ENCODE peak calls at places on chromosome 14, in eight cellular contexts. One of them, this sample, is unnamed.

GRCh38 chr14:71675902-71676291 is 256.3 kb upstream of the RGS6 start:
- DNase-seq in K562: no peak
- DNase-seq in neuronal stem cell: no peak
- DNase-seq in naive thymus-derived CD4-positive, alpha-beta T cell: no peak
- DNase-seq in HepG2: no peak
- DNase-seq in transverse colon: no peak
- DNase-seq in osteoblast: no peak
- DNase-seq in right atrium auricular region: no peak
- DNase-seq in this sample: no peak

GRCh38 chr14:59997496-59997895 is 77.6 kb downstream of the LRRC9 start:
- DNase-seq in transverse colon: no peak
- DNase-seq in naive thymus-derived CD4-positive, alpha-beta T cell: no peak
- DNase-seq in osteoblast: peak; percentile 19
- DNase-seq in neuronal stem cell: no peak
- DNase-seq in HepG2: no peak
- DNase-seq in right atrium auricular region: no peak
- DNase-seq in K562: no peak
- DNase-seq in this sample: no peak

GRCh38 chr14:101717663-101718490 is 43.6 kb upstream of the PPP2R5C start:
- DNase-seq in osteoblast: peak; percentile 50
- DNase-seq in naive thymus-derived CD4-positive, alpha-beta T cell: no peak
- DNase-seq in right atrium auricular region: peak; percentile 32
- DNase-seq in neuronal stem cell: no peak
- DNase-seq in K562: peak; percentile 3
- DNase-seq in transverse colon: no peak
- DNase-seq in HepG2: no peak
- DNase-seq in this sample: no peak

GRCh38 chr14:22650960-22651521 is 6.9 kb upstream of the OR6J1 start:
- DNase-seq in naive thymus-derived CD4-positive, alpha-beta T cell: no peak
- DNase-seq in K562: no peak
- DNase-seq in right atrium auricular region: no peak
- DNase-seq in transverse colon: no peak
- DNase-seq in neuronal stem cell: no peak
- DNase-seq in osteoblast: no peak
- DNase-seq in HepG2: no peak
- DNase-seq in this sample: no peak

GRCh38 chr14:61033851-61034250 is 52.8 kb downstream of the SLC38A6 start:
- DNase-seq in right atrium auricular region: no peak
- DNase-seq in osteoblast: no peak
- DNase-seq in transverse colon: no peak
- DNase-seq in naive thymus-derived CD4-positive, alpha-beta T cell: no peak
- DNase-seq in K562: no peak
- DNase-seq in HepG2: no peak
- DNase-seq in neuronal stem cell: no peak
- DNase-seq in this sample: no peak

GRCh38 chr14:53187921-53188463 is 34.9 kb upstream of the DDHD1 start:
- DNase-seq in naive thymus-derived CD4-positive, alpha-beta T cell: no peak
- DNase-seq in osteoblast: peak; percentile 6
- DNase-seq in K562: no peak
- DNase-seq in right atrium auricular region: no peak
- DNase-seq in transverse colon: no peak
- DNase-seq in HepG2: no peak
- DNase-seq in neuronal stem cell: no peak
- DNase-seq in this sample: no peak

GRCh38 chr14:83019744-83020414 is 1486.2 kb upstream of the SEL1L start:
- DNase-seq in right atrium auricular region: no peak
- DNase-seq in transverse colon: no peak
- DNase-seq in neuronal stem cell: no peak
- DNase-seq in HepG2: no peak
- DNase-seq in naive thymus-derived CD4-positive, alpha-beta T cell: no peak
- DNase-seq in K562: no peak
- DNase-seq in osteoblast: no peak
- DNase-seq in this sample: no peak

GRCh38 chr14:103803661-103804060 is 43.7 kb downstream of the PPP1R13B start:
- DNase-seq in osteoblast: peak; percentile 80
- DNase-seq in HepG2: no peak
- DNase-seq in neuronal stem cell: no peak
- DNase-seq in transverse colon: no peak
- DNase-seq in right atrium auricular region: no peak
- DNase-seq in naive thymus-derived CD4-positive, alpha-beta T cell: no peak
- DNase-seq in K562: no peak
- DNase-seq in this sample: no peak

GRCh38 chr14:92890830-92891598 is 31.9 kb upstream of the CHGA start:
- DNase-seq in neuronal stem cell: no peak
- DNase-seq in HepG2: no peak
- DNase-seq in naive thymus-derived CD4-positive, alpha-beta T cell: no peak
- DNase-seq in K562: no peak
- DNase-seq in right atrium auricular region: no peak
- DNase-seq in osteoblast: no peak
- DNase-seq in transverse colon: no peak
- DNase-seq in this sample: no peak

GRCh38 chr14:35789651-35790050 is 19.4 kb downstream of the RALGAPA1 start:
- DNase-seq in osteoblast: no peak
- DNase-seq in right atrium auricular region: no peak
- DNase-seq in neuronal stem cell: no peak
- DNase-seq in HepG2: no peak
- DNase-seq in K562: no peak
- DNase-seq in transverse colon: no peak
- DNase-seq in naive thymus-derived CD4-positive, alpha-beta T cell: no peak
- DNase-seq in this sample: no peak

GRCh38 chr14:105026789-105027563 is 6.1 kb upstream of the CDCA4 start:
- DNase-seq in transverse colon: no peak
- DNase-seq in HepG2: no peak
- DNase-seq in K562: no peak
- DNase-seq in right atrium auricular region: no peak
- DNase-seq in naive thymus-derived CD4-positive, alpha-beta T cell: no peak
- DNase-seq in osteoblast: peak; percentile 72
- DNase-seq in neuronal stem cell: no peak
- DNase-seq in this sample: no peak

GRCh38 chr14:34237677-34238076 is 224.4 kb downstream of the SPTSSA start:
- DNase-seq in HepG2: peak; percentile 47
- DNase-seq in right atrium auricular region: no peak
- DNase-seq in K562: no peak
- DNase-seq in naive thymus-derived CD4-positive, alpha-beta T cell: no peak
- DNase-seq in neuronal stem cell: no peak
- DNase-seq in osteoblast: no peak
- DNase-seq in transverse colon: no peak
- DNase-seq in this sample: no peak

GRCh38 chr14:51828017-51828797 is 32.2 kb upstream of the GNG2 start:
- DNase-seq in neuronal stem cell: no peak
- DNase-seq in K562: no peak
- DNase-seq in naive thymus-derived CD4-positive, alpha-beta T cell: no peak
- DNase-seq in transverse colon: peak; percentile 34
- DNase-seq in osteoblast: peak; percentile 73
- DNase-seq in right atrium auricular region: no peak
- DNase-seq in HepG2: no peak
- DNase-seq in this sample: peak; percentile 64

GRCh38 chr14:102316048-102316745 is 3.3 kb upstream of the ZNF839 start:
- DNase-seq in naive thymus-derived CD4-positive, alpha-beta T cell: no peak
- DNase-seq in osteoblast: no peak
- DNase-seq in right atrium auricular region: no peak
- DNase-seq in HepG2: peak; percentile 44
- DNase-seq in transverse colon: peak; percentile 39
- DNase-seq in neuronal stem cell: no peak
- DNase-seq in K562: no peak
- DNase-seq in this sample: no peak

GRCh38 chr14:102363182-102363952 is 626 bp downstream of the TECPR2 start:
- DNase-seq in neuronal stem cell: peak; percentile 2
- DNase-seq in transverse colon: peak; percentile 40
- DNase-seq in HepG2: no peak
- DNase-seq in naive thymus-derived CD4-positive, alpha-beta T cell: no peak
- DNase-seq in osteoblast: peak; percentile 72
- DNase-seq in right atrium auricular region: peak; percentile 76
- DNase-seq in K562: peak; percentile 58
- DNase-seq in this sample: peak; percentile 2

GRCh38 chr14:102594514-102595175 is 2.2 kb downstream of the RCOR1 start:
- DNase-seq in right atrium auricular region: peak; percentile 73
- DNase-seq in transverse colon: peak; percentile 85
- DNase-seq in neuronal stem cell: no peak
- DNase-seq in naive thymus-derived CD4-positive, alpha-beta T cell: no peak
- DNase-seq in osteoblast: peak; percentile 93
- DNase-seq in K562: peak; percentile 36
- DNase-seq in HepG2: peak; percentile 70
- DNase-seq in this sample: peak; percentile 34

GRCh38 chr14:77040059-77040308 is 11.5 kb upstream of the IRF2BPL start:
- DNase-seq in neuronal stem cell: no peak
- DNase-seq in naive thymus-derived CD4-positive, alpha-beta T cell: no peak
- DNase-seq in HepG2: no peak
- DNase-seq in osteoblast: no peak
- DNase-seq in transverse colon: no peak
- DNase-seq in right atrium auricular region: no peak
- DNase-seq in K562: no peak
- DNase-seq in this sample: no peak

GRCh38 chr14:77037886-77038511 is 9.5 kb upstream of the IRF2BPL start:
- DNase-seq in osteoblast: peak; percentile 60
- DNase-seq in neuronal stem cell: no peak
- DNase-seq in K562: no peak
- DNase-seq in transverse colon: peak; percentile 37
- DNase-seq in naive thymus-derived CD4-positive, alpha-beta T cell: no peak
- DNase-seq in right atrium auricular region: no peak
- DNase-seq in HepG2: no peak
- DNase-seq in this sample: peak; percentile 30

GRCh38 chr14:77040309-77040994 is 11.9 kb upstream of the IRF2BPL start:
- DNase-seq in osteoblast: peak; percentile 90
- DNase-seq in HepG2: peak; percentile 99
- DNase-seq in K562: peak; percentile 76
- DNase-seq in transverse colon: peak; percentile 99
- DNase-seq in naive thymus-derived CD4-positive, alpha-beta T cell: peak; percentile 95
- DNase-seq in right atrium auricular region: peak; percentile 99
- DNase-seq in neuronal stem cell: no peak
- DNase-seq in this sample: peak; percentile 96

GRCh38 chr14:77040995-77041744 is 12.7 kb upstream of the IRF2BPL start:
- DNase-seq in right atrium auricular region: no peak
- DNase-seq in naive thymus-derived CD4-positive, alpha-beta T cell: no peak
- DNase-seq in K562: no peak
- DNase-seq in transverse colon: peak; percentile 29
- DNase-seq in neuronal stem cell: no peak
- DNase-seq in HepG2: no peak
- DNase-seq in osteoblast: no peak
- DNase-seq in this sample: peak; percentile 54

DNA sequence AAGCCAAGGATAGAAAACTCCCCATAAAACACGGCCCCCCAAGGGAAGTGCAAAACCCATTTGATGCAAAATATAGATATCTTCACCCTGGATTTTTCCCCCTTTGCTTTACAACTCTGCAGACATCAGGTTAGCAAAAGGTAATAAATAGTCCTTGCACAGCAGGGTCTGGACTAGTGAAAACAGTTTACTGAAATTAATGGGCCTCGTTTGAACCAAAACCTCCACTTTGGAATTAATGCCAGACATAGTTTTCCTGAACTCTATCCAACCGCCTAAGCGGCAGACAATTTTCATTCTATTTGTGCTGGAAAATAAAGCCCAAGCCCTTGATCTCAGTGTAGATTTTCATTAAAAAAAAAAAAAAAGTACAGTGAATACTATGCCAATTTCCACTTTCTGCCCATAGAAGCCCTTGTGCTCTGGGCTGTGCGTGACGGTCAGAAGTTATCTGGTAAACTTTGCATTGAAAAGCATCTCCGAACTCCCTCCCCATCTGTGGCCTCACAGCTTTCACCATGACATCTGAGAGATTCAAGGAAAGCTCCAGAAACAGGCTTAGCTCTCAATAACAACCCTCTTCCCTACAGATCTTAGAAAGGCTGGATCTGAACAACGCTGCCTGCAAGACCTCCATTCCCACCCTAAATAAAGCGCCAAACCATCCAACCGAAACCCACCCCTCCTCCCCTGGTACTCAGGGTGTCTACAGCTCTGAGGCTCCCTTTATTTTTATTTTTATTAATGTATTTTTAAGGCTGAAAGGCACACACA is 11.0 kb upstream of the IRF2BPL start:
- DNase-seq in naive thymus-derived CD4-positive, alpha-beta T cell: no peak
- DNase-seq in transverse colon: peak; percentile 39
- DNase-seq in HepG2: no peak
- DNase-seq in osteoblast: peak; percentile 84
- DNase-seq in right atrium auricular region: no peak
- DNase-seq in K562: no peak
- DNase-seq in neuronal stem cell: no peak
- DNase-seq in this sample: no peak
- H3K4me3 ChIP-seq in naive thymus-derived CD4-positive, alpha-beta T cell: peak overlapping the region; percentile 31
- H3K4me3 ChIP-seq in transverse colon: peak overlapping the region; percentile 21
- H3K4me3 ChIP-seq in HepG2: peak overlapping the region; percentile 58
- H3K4me3 ChIP-seq in osteoblast: peak overlapping the region; percentile 64
- H3K4me3 ChIP-seq in right atrium auricular region: peak overlapping the region; percentile 36
- H3K4me3 ChIP-seq in K562: peak overlapping the region; percentile 30
- H3K4me3 ChIP-seq in neuronal stem cell: no peak overlapping the region
- H3K4me3 ChIP-seq in this sample: no peak overlapping the region

DNA sequence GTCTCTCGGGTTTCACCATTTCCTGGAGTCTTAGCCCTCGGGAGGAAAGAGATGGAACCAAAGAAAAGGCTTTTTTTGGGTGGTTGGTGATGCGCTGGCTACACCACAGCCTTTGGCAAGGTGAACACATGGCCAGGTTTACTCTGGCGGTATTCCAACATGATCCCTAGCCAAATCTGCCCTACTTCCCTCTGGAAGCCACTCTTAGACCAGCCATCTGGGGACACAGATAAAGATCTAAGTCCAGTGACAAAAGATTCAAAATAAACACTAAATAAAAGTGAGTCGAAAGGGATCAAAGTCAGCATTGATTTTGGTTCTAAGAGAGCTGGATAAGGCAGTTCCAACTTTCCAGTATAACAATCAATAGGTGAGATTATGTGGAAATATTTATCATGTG is 694.5 kb downstream of the VRK1 start:
- DNase-seq in naive thymus-derived CD4-positive, alpha-beta T cell: no peak
- DNase-seq in HepG2: no peak
- DNase-seq in right atrium auricular region: no peak
- DNase-seq in K562: no peak
- DNase-seq in transverse colon: no peak
- DNase-seq in osteoblast: no peak
- DNase-seq in neuronal stem cell: no peak
- DNase-seq in this sample: no peak
- H3K27me3 ChIP-seq in naive thymus-derived CD4-positive, alpha-beta T cell: no peaks in the 10 kb centered on the region
- H3K27me3 ChIP-seq in HepG2: no peaks in the 10 kb centered on the region
- H3K27me3 ChIP-seq in right atrium auricular region: no peaks in the 10 kb centered on the region
- H3K27me3 ChIP-seq in K562: no peaks in the 10 kb centered on the region
- H3K27me3 ChIP-seq in transverse colon: no peaks in the 10 kb centered on the region
- H3K27me3 ChIP-seq in osteoblast: no peaks in the 10 kb centered on the region
- H3K27me3 ChIP-seq in neuronal stem cell: no peaks in the 10 kb centered on the region
- H3K27me3 ChIP-seq in this sample: no peaks in the 10 kb centered on the region

GRCh38 chr14:68843471-68844209 is 50.8 kb upstream of the ZFP36L1 start:
- DNase-seq in HepG2: no peak
- DNase-seq in transverse colon: peak; percentile 83
- DNase-seq in neuronal stem cell: peak; percentile 57
- DNase-seq in K562: peak; percentile 69
- DNase-seq in naive thymus-derived CD4-positive, alpha-beta T cell: peak; percentile 54
- DNase-seq in osteoblast: peak; percentile 79
- DNase-seq in right atrium auricular region: peak; percentile 86
- DNase-seq in this sample: peak; percentile 61
- H3K27ac ChIP-seq in HepG2: no peak overlapping the region
- H3K27ac ChIP-seq in transverse colon: peak overlapping the region; percentile 41
- H3K27ac ChIP-seq in neuronal stem cell: no peak overlapping the region
- H3K27ac ChIP-seq in K562: no peak overlapping the region
- H3K27ac ChIP-seq in naive thymus-derived CD4-positive, alpha-beta T cell: no peak overlapping the region
- H3K27ac ChIP-seq in osteoblast: no peak overlapping the region
- H3K27ac ChIP-seq in right atrium auricular region: no peak overlapping the region
- H3K27ac ChIP-seq in this sample: no peak overlapping the region

DNA sequence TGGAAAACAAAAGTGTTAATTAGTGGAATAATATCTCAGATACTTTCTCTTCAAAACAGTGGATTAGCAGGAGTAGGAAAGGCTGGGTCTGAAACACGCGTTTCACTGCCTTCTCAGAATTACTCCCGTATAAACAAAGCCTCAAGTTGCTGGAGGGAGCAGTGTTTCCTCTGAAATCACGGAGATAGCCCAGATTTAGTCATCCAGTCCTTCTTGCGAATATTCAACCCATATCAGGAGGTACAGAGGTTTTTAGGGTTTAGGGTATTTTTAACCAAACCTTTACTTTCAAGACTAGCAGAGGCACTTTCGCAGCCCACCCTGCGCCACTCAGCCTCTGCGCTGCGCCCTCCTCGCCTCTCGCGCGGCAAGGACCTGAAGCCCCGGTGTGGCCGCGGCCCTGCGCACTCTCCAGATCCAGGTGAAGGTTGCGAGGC is 2.1 kb upstream of the SAMD4A start:
- DNase-seq in osteoblast: peak; percentile 94
- DNase-seq in neuronal stem cell: no peak
- DNase-seq in transverse colon: no peak
- DNase-seq in K562: no peak
- DNase-seq in HepG2: peak; percentile 13
- DNase-seq in naive thymus-derived CD4-positive, alpha-beta T cell: no peak
- DNase-seq in right atrium auricular region: no peak
- DNase-seq in this sample: no peak
- H3K4me3 ChIP-seq in osteoblast: peak overlapping the region; percentile 86
- H3K4me3 ChIP-seq in neuronal stem cell: peak overlapping the region; percentile 86
- H3K4me3 ChIP-seq in transverse colon: peak overlapping the region; percentile 51
- H3K4me3 ChIP-seq in K562: peak overlapping the region; percentile 69
- H3K4me3 ChIP-seq in HepG2: peak overlapping the region; percentile 93
- H3K4me3 ChIP-seq in naive thymus-derived CD4-positive, alpha-beta T cell: peak overlapping the region; percentile 74
- H3K4me3 ChIP-seq in right atrium auricular region: peak overlapping the region; percentile 72
- H3K4me3 ChIP-seq in this sample: peak overlapping the region; percentile 86